ENCODE peak calls at places on chromosomes 1 and 21, in seven cellular contexts. One of them, this sample, is unnamed. For H3K9me3, the result is how much of the 10 kb centered on the place peaks cover.

GRCh38 chr1:90154711-90155110 is 159.8 kb downstream of the ZNF326 start:
- DNase-seq in CD4-positive, CD25-positive, alpha-beta regulatory T cell: no peak
- DNase-seq in CD8-positive, alpha-beta T cell: no peak
- DNase-seq in tibial artery: no peak
- DNase-seq in right lobe of liver: no peak
- DNase-seq in lower lobe of right lung: no peak
- DNase-seq in hepatocyte: no peak
- DNase-seq in this sample: no peak

GRCh38 chr1:201050515-201051277 is 27.2 kb upstream of the KIF21B start:
- DNase-seq in CD4-positive, CD25-positive, alpha-beta regulatory T cell: no peak
- DNase-seq in CD8-positive, alpha-beta T cell: no peak
- DNase-seq in tibial artery: no peak
- DNase-seq in right lobe of liver: no peak
- DNase-seq in lower lobe of right lung: no peak
- DNase-seq in hepatocyte: peak
- DNase-seq in this sample: no peak

GRCh38 chr21:34243562-34243961 is 120.2 kb upstream of the KCNE2 start:
- DNase-seq in lower lobe of right lung: no peak
- DNase-seq in right lobe of liver: peak
- DNase-seq in CD4-positive, CD25-positive, alpha-beta regulatory T cell: peak
- DNase-seq in tibial artery: no peak
- DNase-seq in hepatocyte: no peak
- DNase-seq in CD8-positive, alpha-beta T cell: no peak
- DNase-seq in this sample: no peak

GRCh38 chr1:174968750-174969244 is 30.9 kb upstream of the CACYBP start:
- DNase-seq in CD4-positive, CD25-positive, alpha-beta regulatory T cell: peak
- DNase-seq in CD8-positive, alpha-beta T cell: peak
- DNase-seq in tibial artery: no peak
- DNase-seq in hepatocyte: no peak
- DNase-seq in lower lobe of right lung: no peak
- DNase-seq in right lobe of liver: no peak
- DNase-seq in this sample: no peak

GRCh38 chr1:165162671-165163241 is 193.8 kb downstream of the LMX1A start:
- DNase-seq in CD8-positive, alpha-beta T cell: no peak
- DNase-seq in tibial artery: no peak
- DNase-seq in CD4-positive, CD25-positive, alpha-beta regulatory T cell: no peak
- DNase-seq in hepatocyte: peak
- DNase-seq in lower lobe of right lung: no peak
- DNase-seq in right lobe of liver: no peak
- DNase-seq in this sample: no peak

GRCh38 chr1:109474697-109475096 is 8.4 kb downstream of the SYPL2 start:
- DNase-seq in tibial artery: no peak
- DNase-seq in lower lobe of right lung: no peak
- DNase-seq in hepatocyte: no peak
- DNase-seq in CD4-positive, CD25-positive, alpha-beta regulatory T cell: no peak
- DNase-seq in right lobe of liver: peak
- DNase-seq in CD8-positive, alpha-beta T cell: no peak
- DNase-seq in this sample: no peak

GRCh38 chr1:89088597-89088996 is 23.6 kb upstream of the GBP1 start:
- DNase-seq in CD4-positive, CD25-positive, alpha-beta regulatory T cell: no peak
- DNase-seq in right lobe of liver: no peak
- DNase-seq in hepatocyte: peak
- DNase-seq in CD8-positive, alpha-beta T cell: no peak
- DNase-seq in tibial artery: no peak
- DNase-seq in lower lobe of right lung: no peak
- DNase-seq in this sample: no peak

GRCh38 chr1:27455166-27455811 is 34.7 kb downstream of the WASF2 start:
- DNase-seq in CD4-positive, CD25-positive, alpha-beta regulatory T cell: peak
- DNase-seq in right lobe of liver: no peak
- DNase-seq in CD8-positive, alpha-beta T cell: peak
- DNase-seq in tibial artery: no peak
- DNase-seq in hepatocyte: peak
- DNase-seq in lower lobe of right lung: no peak
- DNase-seq in this sample: peak

GRCh38 chr1:218494449-218494852 is 149.3 kb downstream of the TGFB2 start:
- DNase-seq in hepatocyte: no peak
- DNase-seq in right lobe of liver: no peak
- DNase-seq in CD8-positive, alpha-beta T cell: no peak
- DNase-seq in lower lobe of right lung: no peak
- DNase-seq in CD4-positive, CD25-positive, alpha-beta regulatory T cell: no peak
- DNase-seq in tibial artery: no peak
- DNase-seq in this sample: no peak

GRCh38 chr1:66330711-66331110 is 203.2 kb upstream of the SGIP1 start:
- DNase-seq in CD8-positive, alpha-beta T cell: no peak
- DNase-seq in hepatocyte: no peak
- DNase-seq in right lobe of liver: no peak
- DNase-seq in tibial artery: no peak
- DNase-seq in CD4-positive, CD25-positive, alpha-beta regulatory T cell: peak
- DNase-seq in lower lobe of right lung: no peak
- DNase-seq in this sample: no peak

GRCh38 chr1:185971688-185972087 is 237.5 kb downstream of the HMCN1 start:
- DNase-seq in lower lobe of right lung: no peak
- DNase-seq in CD4-positive, CD25-positive, alpha-beta regulatory T cell: no peak
- DNase-seq in tibial artery: no peak
- DNase-seq in right lobe of liver: no peak
- DNase-seq in CD8-positive, alpha-beta T cell: no peak
- DNase-seq in hepatocyte: no peak
- DNase-seq in this sample: no peak

GRCh38 chr1:91809267-91809666 is 76.7 kb downstream of the TGFBR3 start:
- DNase-seq in right lobe of liver: no peak
- DNase-seq in lower lobe of right lung: no peak
- DNase-seq in hepatocyte: no peak
- DNase-seq in CD4-positive, CD25-positive, alpha-beta regulatory T cell: no peak
- DNase-seq in CD8-positive, alpha-beta T cell: no peak
- DNase-seq in tibial artery: no peak
- DNase-seq in this sample: no peak

GRCh38 chr1:109978761-109979488 is 5.6 kb upstream of the AHCYL1 start:
- DNase-seq in hepatocyte: no peak
- DNase-seq in right lobe of liver: no peak
- DNase-seq in CD8-positive, alpha-beta T cell: no peak
- DNase-seq in tibial artery: no peak
- DNase-seq in lower lobe of right lung: no peak
- DNase-seq in CD4-positive, CD25-positive, alpha-beta regulatory T cell: no peak
- DNase-seq in this sample: no peak

GRCh38 chr1:2801046-2801445 is 447 bp downstream of the TTC34 start:
- DNase-seq in CD4-positive, CD25-positive, alpha-beta regulatory T cell: no peak
- DNase-seq in lower lobe of right lung: no peak
- DNase-seq in CD8-positive, alpha-beta T cell: no peak
- DNase-seq in hepatocyte: no peak
- DNase-seq in right lobe of liver: no peak
- DNase-seq in tibial artery: no peak
- DNase-seq in this sample: no peak

GRCh38 chr1:20191266-20191665 is 4.9 kb upstream of the PLA2G2C start:
- DNase-seq in hepatocyte: no peak
- DNase-seq in CD4-positive, CD25-positive, alpha-beta regulatory T cell: no peak
- DNase-seq in right lobe of liver: no peak
- DNase-seq in tibial artery: no peak
- DNase-seq in lower lobe of right lung: no peak
- DNase-seq in CD8-positive, alpha-beta T cell: no peak
- DNase-seq in this sample: no peak

GRCh38 chr1:248904437-248905216 is 1.4 kb upstream of the PGBD2 start:
- DNase-seq in hepatocyte: no peak
- DNase-seq in right lobe of liver: no peak
- DNase-seq in CD8-positive, alpha-beta T cell: no peak
- DNase-seq in lower lobe of right lung: no peak
- DNase-seq in tibial artery: no peak
- DNase-seq in CD4-positive, CD25-positive, alpha-beta regulatory T cell: no peak
- DNase-seq in this sample: no peak

GRCh38 chr21:27061783-27062182 is 94.9 kb upstream of the ADAMTS5 start:
- DNase-seq in hepatocyte: no peak
- DNase-seq in tibial artery: no peak
- DNase-seq in right lobe of liver: no peak
- DNase-seq in CD4-positive, CD25-positive, alpha-beta regulatory T cell: no peak
- DNase-seq in lower lobe of right lung: no peak
- DNase-seq in CD8-positive, alpha-beta T cell: no peak
- DNase-seq in this sample: no peak
- H3K9me3 ChIP-seq in hepatocyte: under half
- H3K9me3 ChIP-seq in tibial artery: under half
- H3K9me3 ChIP-seq in right lobe of liver: under half
- H3K9me3 ChIP-seq in CD4-positive, CD25-positive, alpha-beta regulatory T cell: under half
- H3K9me3 ChIP-seq in lower lobe of right lung: under half
- H3K9me3 ChIP-seq in CD8-positive, alpha-beta T cell: under half
- H3K9me3 ChIP-seq in this sample: under half

DNA sequence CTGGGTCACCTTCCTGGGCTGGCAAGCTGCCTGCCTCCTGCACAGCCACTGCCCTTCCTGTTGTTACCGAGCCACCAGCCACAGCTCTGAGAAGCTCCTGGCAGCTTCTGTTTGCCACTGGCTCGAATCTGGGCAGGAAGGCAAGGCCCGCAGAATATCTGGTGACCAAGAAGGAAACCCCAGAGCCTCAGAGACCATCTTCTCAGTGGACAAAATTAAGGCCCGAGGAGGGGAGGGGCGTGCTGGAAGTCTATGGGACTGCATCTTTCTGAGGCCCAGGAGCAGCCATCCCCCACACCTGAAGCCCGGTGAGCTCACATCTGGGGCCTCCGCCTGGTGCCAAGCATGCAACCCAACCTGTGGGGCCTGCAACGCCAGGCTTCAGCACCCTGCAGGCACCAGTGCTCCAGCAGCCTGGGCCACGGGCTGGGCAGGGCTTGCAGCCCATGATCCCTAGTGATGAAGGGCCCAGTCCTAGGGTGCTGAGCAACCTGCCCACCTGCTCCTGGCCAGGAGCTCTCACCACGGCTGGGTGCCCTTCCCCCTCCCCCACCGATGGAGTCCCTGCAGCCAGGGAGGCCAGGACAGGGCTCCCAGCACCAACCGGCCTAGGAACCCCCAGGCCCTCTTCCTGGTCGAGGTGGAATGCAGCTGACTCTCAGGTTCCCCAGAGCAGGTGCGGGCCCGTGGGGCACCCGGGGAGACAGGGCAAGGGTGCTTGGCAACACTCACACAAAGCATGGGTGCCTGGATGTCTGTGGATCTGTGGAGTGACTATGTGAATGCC is 879 bp downstream of the CPTP start:
- DNase-seq in tibial artery: no peak
- DNase-seq in hepatocyte: no peak
- DNase-seq in right lobe of liver: peak
- DNase-seq in CD8-positive, alpha-beta T cell: no peak
- DNase-seq in lower lobe of right lung: no peak
- DNase-seq in CD4-positive, CD25-positive, alpha-beta regulatory T cell: no peak
- DNase-seq in this sample: no peak
- H3K27ac ChIP-seq in tibial artery: peak
- H3K27ac ChIP-seq in hepatocyte: peak
- H3K27ac ChIP-seq in right lobe of liver: peak
- H3K27ac ChIP-seq in CD8-positive, alpha-beta T cell: peak
- H3K27ac ChIP-seq in lower lobe of right lung: peak
- H3K27ac ChIP-seq in CD4-positive, CD25-positive, alpha-beta regulatory T cell: peak
- H3K27ac ChIP-seq in this sample: peak

GRCh38 chr1:5662362-5663126 is 329.7 kb downstream of the NPHP4 start:
- DNase-seq in hepatocyte: no peak
- DNase-seq in CD4-positive, CD25-positive, alpha-beta regulatory T cell: no peak
- DNase-seq in CD8-positive, alpha-beta T cell: no peak
- DNase-seq in right lobe of liver: peak
- DNase-seq in lower lobe of right lung: no peak
- DNase-seq in tibial artery: peak
- DNase-seq in this sample: no peak

GRCh38 chr1:5664081-5664480 is 328.1 kb downstream of the NPHP4 start:
- DNase-seq in right lobe of liver: peak
- DNase-seq in tibial artery: no peak
- DNase-seq in CD4-positive, CD25-positive, alpha-beta regulatory T cell: no peak
- DNase-seq in hepatocyte: no peak
- DNase-seq in CD8-positive, alpha-beta T cell: no peak
- DNase-seq in lower lobe of right lung: no peak
- DNase-seq in this sample: no peak

GRCh38 chr1:5661196-5662130 is 330.8 kb downstream of the NPHP4 start:
- DNase-seq in right lobe of liver: peak
- DNase-seq in lower lobe of right lung: no peak
- DNase-seq in CD4-positive, CD25-positive, alpha-beta regulatory T cell: no peak
- DNase-seq in tibial artery: no peak
- DNase-seq in hepatocyte: no peak
- DNase-seq in CD8-positive, alpha-beta T cell: no peak
- DNase-seq in this sample: no peak

GRCh38 chr1:5667513-5668325 is 324.5 kb downstream of the NPHP4 start:
- DNase-seq in CD4-positive, CD25-positive, alpha-beta regulatory T cell: no peak
- DNase-seq in tibial artery: peak
- DNase-seq in hepatocyte: no peak
- DNase-seq in CD8-positive, alpha-beta T cell: peak
- DNase-seq in lower lobe of right lung: no peak
- DNase-seq in right lobe of liver: peak
- DNase-seq in this sample: no peak

DNA sequence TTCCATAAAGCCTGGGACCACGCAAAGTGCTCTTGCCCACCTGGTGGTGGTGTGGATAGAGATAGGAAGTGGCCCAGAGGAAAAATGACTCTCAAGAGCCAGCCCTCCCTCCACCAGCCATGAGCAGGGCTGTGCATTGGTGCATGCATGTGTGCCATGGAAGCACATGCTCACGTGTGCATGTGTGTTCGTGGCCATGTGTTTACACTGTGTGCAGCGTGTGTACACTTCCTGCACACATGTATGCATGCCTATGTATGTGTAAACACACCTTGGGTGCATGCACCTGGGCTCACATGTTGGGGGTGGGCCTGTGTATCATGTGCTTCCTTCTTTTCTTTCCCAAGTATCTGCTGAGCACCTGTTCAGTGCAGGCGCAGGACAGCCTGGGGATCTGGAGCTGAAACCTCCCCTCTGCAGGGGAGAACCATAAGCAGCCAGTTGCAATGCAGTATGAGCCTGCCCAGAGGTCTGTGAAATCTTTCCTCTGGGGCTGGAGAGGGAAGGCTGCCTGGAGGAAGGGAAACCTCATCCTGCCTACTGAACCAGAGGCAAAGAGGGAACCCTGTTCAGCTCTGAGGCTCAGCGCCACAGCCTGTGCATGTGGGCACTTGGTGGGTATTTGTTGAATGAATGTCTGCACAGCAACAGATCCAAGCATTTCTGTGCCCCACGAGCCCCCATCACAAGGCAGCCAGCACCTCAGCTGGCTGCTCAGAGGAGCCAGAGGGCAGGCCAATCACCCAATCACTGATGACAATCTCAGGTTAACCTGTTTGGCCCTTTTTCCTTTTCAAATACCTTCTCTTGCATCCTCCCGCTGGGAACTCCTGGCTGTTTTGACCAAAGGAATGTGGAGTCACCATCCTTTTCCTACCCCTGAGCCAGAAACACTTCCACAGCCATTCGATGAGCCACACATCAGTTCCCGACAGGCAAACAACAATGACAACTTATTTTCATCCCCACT is 327.0 kb downstream of the NPHP4 start:
- DNase-seq in right lobe of liver: peak
- DNase-seq in hepatocyte: no peak
- DNase-seq in lower lobe of right lung: no peak
- DNase-seq in tibial artery: no peak
- DNase-seq in CD4-positive, CD25-positive, alpha-beta regulatory T cell: no peak
- DNase-seq in CD8-positive, alpha-beta T cell: no peak
- DNase-seq in this sample: no peak
- H3K9me3 ChIP-seq in right lobe of liver: under half
- H3K9me3 ChIP-seq in hepatocyte: under half
- H3K9me3 ChIP-seq in lower lobe of right lung: under half
- H3K9me3 ChIP-seq in tibial artery: under half
- H3K9me3 ChIP-seq in CD4-positive, CD25-positive, alpha-beta regulatory T cell: under half
- H3K9me3 ChIP-seq in CD8-positive, alpha-beta T cell: under half
- H3K9me3 ChIP-seq in this sample: under half

DNA sequence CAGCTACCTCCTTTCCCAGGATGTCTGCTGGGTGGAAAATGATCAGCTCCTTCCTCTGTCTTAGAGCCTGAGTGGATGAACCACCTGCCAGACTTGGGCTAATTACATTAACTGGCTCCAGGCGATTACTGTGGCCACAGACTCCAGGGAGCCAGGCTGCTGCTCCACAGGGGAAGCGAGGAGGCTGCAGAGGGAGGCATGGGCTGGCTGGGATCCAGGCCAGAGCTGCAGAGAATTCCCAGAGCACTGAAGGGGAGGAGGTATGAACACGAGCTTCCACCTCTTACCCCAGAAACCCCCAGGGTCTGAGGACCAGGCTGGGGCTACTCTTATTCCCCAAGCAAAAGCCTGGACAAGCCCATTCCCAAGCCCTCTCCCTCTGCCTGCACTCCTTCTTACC is 136.0 kb upstream of the KLHDC7A start:
- DNase-seq in CD4-positive, CD25-positive, alpha-beta regulatory T cell: no peak
- DNase-seq in lower lobe of right lung: no peak
- DNase-seq in tibial artery: no peak
- DNase-seq in CD8-positive, alpha-beta T cell: no peak
- DNase-seq in hepatocyte: no peak
- DNase-seq in right lobe of liver: no peak
- DNase-seq in this sample: no peak
- H3K27ac ChIP-seq in CD4-positive, CD25-positive, alpha-beta regulatory T cell: no peak
- H3K27ac ChIP-seq in lower lobe of right lung: no peak
- H3K27ac ChIP-seq in tibial artery: no peak
- H3K27ac ChIP-seq in CD8-positive, alpha-beta T cell: no peak
- H3K27ac ChIP-seq in hepatocyte: no peak
- H3K27ac ChIP-seq in right lobe of liver: no peak
- H3K27ac ChIP-seq in this sample: no peak